ENCODE peak calls at places on chromosome 11, in seven cellular contexts. A, D, Q, B, W, C and E are unnamed samples.

GRCh38 chr11:106493751-106494150 is 416.3 kb downstream of the AASDHPPT start:
- DNase-seq in A (no peak), D (no peak), Q (no peak), B (no peak), W (no peak), C (no peak), E (no peak)

GRCh38 chr11:66849501-66850234 is 6.4 kb downstream of the RCE1 start:
- DNase-seq in A (no peak), D (no peak), Q (no peak), B (no peak), W (no peak), C (no peak), E (no peak)

GRCh38 chr11:67364783-67365525 is 8.4 kb downstream of the CLCF1 start:
- DNase-seq in A (no peak), D (no peak), Q (no peak), B (no peak), W (no peak), C (no peak), E (no peak)

GRCh38 chr11:35487532-35488078 is 37.8 kb downstream of the PAMR1 start:
- DNase-seq in A (no peak), D (no peak), Q (peak; percentile 63), B (peak; percentile 35), W (peak; percentile 68), C (peak; percentile 15), E (no peak)

GRCh38 chr11:76077575-76078150 is 128.6 kb downstream of the WNT11 start:
- DNase-seq in A (no peak), D (no peak), Q (no peak), B (no peak), W (no peak), C (no peak), E (no peak)

GRCh38 chr11:87150936-87151335 is 113.2 kb downstream of the TMEM135 start:
- DNase-seq in A (no peak), D (no peak), Q (no peak), B (peak; percentile 43), W (no peak), C (no peak), E (no peak)

GRCh38 chr11:33445761-33446161 is 188.6 kb downstream of the HIPK3 start:
- DNase-seq in A (no peak), D (no peak), Q (no peak), B (peak; percentile 81), W (no peak), C (no peak), E (no peak)

GRCh38 chr11:120652705-120653335 is 141.3 kb downstream of the GRIK4 start:
- DNase-seq in A (no peak), D (no peak), Q (no peak), B (no peak), W (no peak), C (no peak), E (no peak)

GRCh38 chr11:72352859-72353551 is 81.3 kb downstream of the CLPB start:
- DNase-seq in A (no peak), D (no peak), Q (no peak), B (no peak), W (peak; percentile 7), C (peak; percentile 6), E (no peak)